ENCODE peak calls at places on chromosomes 11 and 22, in nine cellular contexts. W is effector CD4-positive, alpha-beta T cell; D is kidney tubule cell; N is T-helper 2 cell; X is left ventricle myocardium inferior; P is stimulated activated CD8-positive, alpha-beta memory T cell treated with anti-CD3 and anti-CD28 coated beads, Interleukin-4, amount 100 ng/mL, for 1 hour; I is NB4; M is AG10803; F is gastrocnemius medialis. Q is an unnamed sample.
A peak's percentile ranks its signal among the peaks of the same experiment; 100 is the strongest.

GRCh38 chr11:67119577-67120391 is 721 bp downstream of the KDM2A start:
- DNase-seq in W (peak; percentile 6), D (peak; percentile 26), N (no peak), X (no peak), P (no peak), I (peak; percentile 57), M (no peak), F (no peak), Q (peak; percentile 44)

GRCh38 chr11:107453594-107454286 is 3.9 kb downstream of the CWF19L2 start:
- DNase-seq in W (no peak), D (no peak), N (no peak), X (no peak), P (no peak), I (no peak), M (no peak), F (no peak), Q (no peak)

GRCh38 chr11:71913716-71914115 is 14.7 kb downstream of the XNDC1N start:
- DNase-seq in W (no peak), D (no peak), N (no peak), X (no peak), P (no peak), I (no peak), M (peak; percentile 67), F (no peak), Q (no peak)

GRCh38 chr11:27459191-27459590 is 13.4 kb downstream of the LGR4 start:
- DNase-seq in W (no peak), D (peak; percentile 93), N (no peak), X (no peak), P (no peak), I (no peak), M (no peak), F (no peak), Q (no peak)

GRCh38 chr11:32584921-32585320 is 1.3 kb downstream of the EIF3M start:
- DNase-seq in W (no peak), D (peak; percentile 9), N (no peak), X (no peak), P (no peak), I (peak; percentile 24), M (no peak), F (no peak), Q (peak; percentile 43)

GRCh38 chr11:94754819-94755218 is 13.3 kb upstream of the AMOTL1 start:
- DNase-seq in W (no peak), D (no peak), N (no peak), X (no peak), P (no peak), I (no peak), M (no peak), F (no peak), Q (no peak)

GRCh38 chr22:17121235-17122195 is at the start of gene TMEM121B:
- DNase-seq in W (no peak), D (peak; percentile 72), N (no peak), X (peak; percentile 80), P (no peak), I (peak; percentile 80), M (peak; percentile 27), F (peak; percentile 59), Q (peak; percentile 52)

GRCh38 chr11:27254744-27255446 is 108.1 kb downstream of the CCDC34 start:
- DNase-seq in W (no peak), D (no peak), N (no peak), X (no peak), P (no peak), I (no peak), M (peak; percentile 98), F (no peak), Q (no peak)

GRCh38 chr11:44887598-44887997 is 63.1 kb downstream of the TP53I11 start:
- DNase-seq in W (no peak), D (no peak), N (no peak), X (no peak), P (no peak), I (no peak), M (no peak), F (no peak), Q (no peak)

GRCh38 chr11:132770802-132771545 is 761.3 kb downstream of the OPCML start:
- DNase-seq in W (no peak), D (no peak), N (no peak), X (no peak), P (no peak), I (no peak), M (peak; percentile 17), F (no peak), Q (no peak)

GRCh38 chr22:31561238-31561887 is 65.0 kb downstream of the SFI1 start:
- DNase-seq in W (peak; percentile 5), D (peak; percentile 79), N (no peak), X (peak; percentile 61), P (no peak), I (peak; percentile 52), M (peak; percentile 70), F (peak; percentile 63), Q (peak; percentile 56)

GRCh38 chr11:122207505-122207904 is 91.5 kb upstream of the BLID start:
- DNase-seq in W (no peak), D (no peak), N (no peak), X (no peak), P (no peak), I (no peak), M (peak; percentile 83), F (no peak), Q (no peak)

GRCh38 chr11:62546244-62546936 is at the start of gene AHNAK:
- DNase-seq in W (peak; percentile 61), D (peak; percentile 78), N (peak; percentile 61), X (peak; percentile 91), P (no peak), I (peak; percentile 90), M (peak; percentile 67), F (peak; percentile 88), Q (peak; percentile 63)

GRCh38 chr11:74639533-74639932 is 47.2 kb downstream of the POLD3 start:
- DNase-seq in W (no peak), D (no peak), N (no peak), X (no peak), P (no peak), I (no peak), M (no peak), F (no peak), Q (no peak)

GRCh38 chr11:342328-342727 is 21.7 kb upstream of the IFITM3 start:
- DNase-seq in W (no peak), D (no peak), N (no peak), X (no peak), P (no peak), I (no peak), M (no peak), F (no peak), Q (no peak)

GRCh38 chr11:44852159-44852707 is 98.5 kb downstream of the TP53I11 start:
- DNase-seq in W (no peak), D (no peak), N (no peak), X (no peak), P (no peak), I (no peak), M (no peak), F (no peak), Q (no peak)

GRCh38 chr22:16972311-16972710 is 35.7 kb downstream of the GAB4 start:
- DNase-seq in W (no peak), D (no peak), N (no peak), X (no peak), P (no peak), I (no peak), M (no peak), F (no peak), Q (no peak)

Q was measured in KBM-7.